ENCODE peak calls at places on chromosomes 12 and 14, in five cellular contexts. One of them, this sample, is unnamed.

GRCh38 chr12:1575287-1575798 is 19.0 kb downstream of the FBXL14 start:
- DNase-seq in retinal pigment epithelial cell: no peak
- DNase-seq in cardiac fibroblast: peak
- DNase-seq in fibroblast of lung: no peak
- DNase-seq in right atrium auricular region: no peak
- DNase-seq in this sample: no peak

GRCh38 chr12:26032719-26033241 is 74.3 kb downstream of the RASSF8 start:
- DNase-seq in retinal pigment epithelial cell: no peak
- DNase-seq in fibroblast of lung: no peak
- DNase-seq in right atrium auricular region: no peak
- DNase-seq in cardiac fibroblast: peak
- DNase-seq in this sample: no peak

GRCh38 chr12:83172441-83172840 is 485.7 kb downstream of the TMTC2 start:
- DNase-seq in right atrium auricular region: no peak
- DNase-seq in retinal pigment epithelial cell: no peak
- DNase-seq in fibroblast of lung: no peak
- DNase-seq in cardiac fibroblast: no peak
- DNase-seq in this sample: no peak

GRCh38 chr12:130715996-130716917 is at the start of gene RIMBP2:
- DNase-seq in retinal pigment epithelial cell: no peak
- DNase-seq in cardiac fibroblast: peak
- DNase-seq in fibroblast of lung: peak
- DNase-seq in right atrium auricular region: no peak
- DNase-seq in this sample: peak

GRCh38 chr14:45679852-45680251 is 426.9 kb upstream of the MIS18BP1 start:
- DNase-seq in fibroblast of lung: peak
- DNase-seq in retinal pigment epithelial cell: peak
- DNase-seq in right atrium auricular region: no peak
- DNase-seq in cardiac fibroblast: peak
- DNase-seq in this sample: peak

GRCh38 chr14:55762595-55763232 is 182.7 kb downstream of the KTN1 start:
- DNase-seq in right atrium auricular region: no peak
- DNase-seq in retinal pigment epithelial cell: no peak
- DNase-seq in fibroblast of lung: no peak
- DNase-seq in cardiac fibroblast: no peak
- DNase-seq in this sample: no peak

GRCh38 chr12:31362759-31363415 is 36.9 kb upstream of the SINHCAF start:
- DNase-seq in retinal pigment epithelial cell: no peak
- DNase-seq in cardiac fibroblast: no peak
- DNase-seq in right atrium auricular region: no peak
- DNase-seq in fibroblast of lung: no peak
- DNase-seq in this sample: no peak

GRCh38 chr12:43208627-43209026 is 343.4 kb downstream of the ADAMTS20 start:
- DNase-seq in right atrium auricular region: no peak
- DNase-seq in retinal pigment epithelial cell: no peak
- DNase-seq in cardiac fibroblast: peak
- DNase-seq in fibroblast of lung: no peak
- DNase-seq in this sample: no peak

GRCh38 chr12:124599074-124599999 is 31.9 kb upstream of the NCOR2 start:
- DNase-seq in fibroblast of lung: peak
- DNase-seq in retinal pigment epithelial cell: no peak
- DNase-seq in right atrium auricular region: no peak
- DNase-seq in cardiac fibroblast: peak
- DNase-seq in this sample: peak

GRCh38 chr12:121939190-121939589 is 20.8 kb downstream of the CFAP251 start:
- DNase-seq in retinal pigment epithelial cell: no peak
- DNase-seq in cardiac fibroblast: no peak
- DNase-seq in fibroblast of lung: no peak
- DNase-seq in right atrium auricular region: no peak
- DNase-seq in this sample: no peak

GRCh38 chr12:6076776-6077700 is 47.4 kb downstream of the VWF start:
- DNase-seq in right atrium auricular region: no peak
- DNase-seq in retinal pigment epithelial cell: no peak
- DNase-seq in cardiac fibroblast: no peak
- DNase-seq in fibroblast of lung: no peak
- DNase-seq in this sample: no peak

GRCh38 chr14:61573321-61573720 is 122.0 kb upstream of the HIF1A start:
- DNase-seq in retinal pigment epithelial cell: no peak
- DNase-seq in fibroblast of lung: no peak
- DNase-seq in right atrium auricular region: peak
- DNase-seq in cardiac fibroblast: no peak
- DNase-seq in this sample: no peak

GRCh38 chr12:52052471-52053186 is 1.4 kb downstream of the NR4A1 start:
- DNase-seq in fibroblast of lung: peak
- DNase-seq in cardiac fibroblast: no peak
- DNase-seq in retinal pigment epithelial cell: no peak
- DNase-seq in right atrium auricular region: no peak
- DNase-seq in this sample: no peak

GRCh38 chr12:96219700-96220206 is 25.6 kb downstream of the ELK3 start:
- DNase-seq in right atrium auricular region: peak
- DNase-seq in fibroblast of lung: peak
- DNase-seq in retinal pigment epithelial cell: peak
- DNase-seq in cardiac fibroblast: peak
- DNase-seq in this sample: peak

GRCh38 chr14:93035917-93036651 is 79.6 kb downstream of the ITPK1 start:
- DNase-seq in retinal pigment epithelial cell: no peak
- DNase-seq in cardiac fibroblast: peak
- DNase-seq in right atrium auricular region: no peak
- DNase-seq in fibroblast of lung: peak
- DNase-seq in this sample: peak

GRCh38 chr12:75260316-75260715 is 50.7 kb upstream of the KCNC2 start:
- DNase-seq in fibroblast of lung: no peak
- DNase-seq in right atrium auricular region: no peak
- DNase-seq in cardiac fibroblast: no peak
- DNase-seq in retinal pigment epithelial cell: peak
- DNase-seq in this sample: no peak

GRCh38 chr14:60349663-60350365 is 100.8 kb downstream of the PPM1A start:
- DNase-seq in right atrium auricular region: no peak
- DNase-seq in cardiac fibroblast: peak
- DNase-seq in retinal pigment epithelial cell: no peak
- DNase-seq in fibroblast of lung: peak
- DNase-seq in this sample: peak

GRCh38 chr12:9378430-9378835 is 170.2 kb upstream of the PZP start:
- DNase-seq in right atrium auricular region: no peak
- DNase-seq in fibroblast of lung: no peak
- DNase-seq in cardiac fibroblast: no peak
- DNase-seq in retinal pigment epithelial cell: no peak
- DNase-seq in this sample: no peak
- TF ChIP-seq CTCF in right atrium auricular region: no peak
- TF ChIP-seq CTCF in fibroblast of lung: peak
- TF ChIP-seq CTCF in cardiac fibroblast: no peak
- TF ChIP-seq CTCF in retinal pigment epithelial cell: peak
- TF ChIP-seq CTCF in this sample: peak

DNA sequence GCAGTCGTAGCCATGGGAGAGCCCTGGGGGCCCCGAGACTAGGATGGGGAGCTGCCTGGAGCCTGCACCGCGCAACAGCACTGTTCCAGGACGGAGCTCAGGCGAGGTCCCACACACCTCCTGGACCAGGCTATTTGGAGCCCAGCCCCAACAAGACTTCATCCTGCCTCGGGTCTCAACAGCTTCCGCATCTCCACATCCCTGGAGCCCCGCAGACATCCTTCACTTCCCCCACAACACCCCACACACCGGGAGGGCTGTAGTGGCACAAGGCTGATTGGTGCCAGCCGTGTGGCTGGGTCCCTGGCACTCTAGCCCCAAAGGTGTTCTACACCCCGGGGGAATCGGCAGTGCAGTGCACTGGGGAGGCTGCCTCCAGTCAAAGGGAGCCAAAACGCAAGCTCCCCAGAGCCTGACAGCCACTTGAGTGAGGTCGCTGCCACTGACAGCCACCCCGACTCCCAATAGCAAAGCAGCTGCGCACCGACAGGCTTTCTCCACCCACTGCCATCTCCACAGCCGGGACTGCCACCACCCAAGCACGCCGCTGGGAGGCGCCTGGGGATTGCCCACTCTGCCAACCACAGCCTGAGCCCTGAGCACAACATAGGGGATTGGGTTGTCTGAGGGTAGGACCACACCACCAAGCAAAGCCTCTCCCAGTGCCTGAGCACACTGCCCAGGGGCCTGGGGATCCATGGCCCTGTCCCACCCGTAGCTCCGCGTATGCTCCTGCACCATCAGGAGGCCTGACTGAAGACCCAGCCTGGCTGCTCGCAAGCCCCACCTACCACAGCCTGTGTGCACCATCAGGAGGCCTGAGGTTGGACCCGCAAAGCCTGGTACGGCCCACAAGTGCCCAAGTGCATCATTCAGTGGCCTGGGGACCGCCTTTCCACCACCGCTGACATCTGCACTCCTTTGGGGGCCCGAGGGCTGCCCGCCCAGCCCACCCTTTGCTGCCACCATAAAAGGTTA is 13.2 kb upstream of the KLRF1 start:
- DNase-seq in cardiac fibroblast: peak
- DNase-seq in fibroblast of lung: peak
- DNase-seq in right atrium auricular region: peak
- DNase-seq in retinal pigment epithelial cell: no peak
- DNase-seq in this sample: peak
- TF ChIP-seq CTCF in cardiac fibroblast: peak
- TF ChIP-seq CTCF in fibroblast of lung: peak
- TF ChIP-seq CTCF in right atrium auricular region: peak
- TF ChIP-seq CTCF in retinal pigment epithelial cell: peak
- TF ChIP-seq CTCF in this sample: peak

DNA sequence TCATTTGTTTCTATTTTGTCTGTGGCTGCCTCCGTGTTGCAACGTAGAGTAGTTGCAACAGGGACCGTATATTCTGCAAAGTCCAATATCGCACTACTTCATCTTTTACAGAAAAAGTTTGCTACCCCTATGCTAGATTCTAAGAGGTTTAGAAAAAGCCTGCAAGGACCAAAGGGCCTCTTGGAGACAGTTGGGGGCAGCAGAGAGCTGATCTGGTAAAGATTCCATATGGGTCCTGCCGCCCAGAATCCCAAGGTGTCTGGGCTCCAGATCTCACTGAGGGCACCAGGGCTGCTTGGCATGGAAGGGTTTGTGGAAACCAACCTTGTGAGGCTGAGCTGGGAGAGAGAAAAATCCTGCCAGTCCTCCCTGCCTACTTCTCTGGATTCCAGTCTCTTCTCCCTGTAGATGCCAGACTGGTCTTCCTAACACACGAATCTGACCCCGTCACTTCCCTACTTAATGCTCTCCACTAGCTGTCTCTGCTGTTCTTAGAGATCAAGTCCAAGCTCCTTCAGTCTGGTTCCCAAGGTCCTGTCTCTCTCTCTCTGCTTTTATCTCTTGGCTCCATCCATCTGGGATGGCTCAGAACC is 74.6 kb downstream of the GLRX5 start:
- DNase-seq in retinal pigment epithelial cell: no peak
- DNase-seq in fibroblast of lung: peak
- DNase-seq in right atrium auricular region: no peak
- DNase-seq in cardiac fibroblast: peak
- DNase-seq in this sample: peak
- TF ChIP-seq CTCF in retinal pigment epithelial cell: peak
- TF ChIP-seq CTCF in fibroblast of lung: peak
- TF ChIP-seq CTCF in right atrium auricular region: no peak
- TF ChIP-seq CTCF in cardiac fibroblast: peak
- TF ChIP-seq CTCF in this sample: peak

GRCh38 chr12:68240079-68240478 is 13.3 kb downstream of the IL22 start:
- DNase-seq in cardiac fibroblast: peak
- DNase-seq in fibroblast of lung: peak
- DNase-seq in right atrium auricular region: no peak
- DNase-seq in retinal pigment epithelial cell: peak
- DNase-seq in this sample: peak
- TF ChIP-seq CTCF in cardiac fibroblast: no peak
- TF ChIP-seq CTCF in fibroblast of lung: no peak
- TF ChIP-seq CTCF in right atrium auricular region: no peak
- TF ChIP-seq CTCF in retinal pigment epithelial cell: no peak
- TF ChIP-seq CTCF in this sample: no peak

DNA sequence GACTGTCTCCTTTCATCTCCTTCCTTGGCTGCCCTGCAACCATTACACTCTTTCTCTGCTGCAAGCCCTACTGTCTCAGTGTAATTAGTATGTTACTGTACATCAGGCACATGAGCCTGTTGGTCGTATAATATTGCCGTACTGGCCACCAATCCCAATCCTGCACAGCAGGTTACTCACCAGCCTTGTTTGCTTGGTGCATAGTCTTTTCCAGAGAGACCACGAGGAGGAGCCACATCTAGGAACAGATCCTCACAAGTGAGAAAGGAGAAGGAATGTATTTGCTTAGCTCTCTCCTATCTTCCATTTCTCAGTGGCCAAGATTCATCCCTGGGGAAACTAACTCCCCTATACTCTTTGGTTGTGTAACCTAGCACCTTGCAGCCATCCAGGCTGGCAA is 33.0 kb upstream of the BICDL1 start:
- DNase-seq in right atrium auricular region: no peak
- DNase-seq in cardiac fibroblast: peak
- DNase-seq in fibroblast of lung: no peak
- DNase-seq in retinal pigment epithelial cell: no peak
- DNase-seq in this sample: no peak
- TF ChIP-seq CTCF in right atrium auricular region: no peak
- TF ChIP-seq CTCF in cardiac fibroblast: no peak
- TF ChIP-seq CTCF in fibroblast of lung: no peak
- TF ChIP-seq CTCF in retinal pigment epithelial cell: no peak
- TF ChIP-seq CTCF in this sample: peak

GRCh38 chr12:10612954-10613333 is 465 bp downstream of the MAGOHB start:
- DNase-seq in right atrium auricular region: no peak
- DNase-seq in cardiac fibroblast: peak
- DNase-seq in fibroblast of lung: peak
- DNase-seq in retinal pigment epithelial cell: no peak
- DNase-seq in this sample: no peak

GRCh38 chr12:10614056-10614370 is 604 bp upstream of the MAGOHB start:
- DNase-seq in fibroblast of lung: peak
- DNase-seq in right atrium auricular region: no peak
- DNase-seq in cardiac fibroblast: no peak
- DNase-seq in retinal pigment epithelial cell: no peak
- DNase-seq in this sample: no peak

GRCh38 chr12:10613334-10614055 is at the start of gene MAGOHB:
- DNase-seq in right atrium auricular region: peak
- DNase-seq in retinal pigment epithelial cell: peak
- DNase-seq in cardiac fibroblast: peak
- DNase-seq in fibroblast of lung: peak
- DNase-seq in this sample: peak

GRCh38 chr12:10617868-10618267 is 4.5 kb upstream of the MAGOHB start:
- DNase-seq in right atrium auricular region: no peak
- DNase-seq in fibroblast of lung: peak
- DNase-seq in cardiac fibroblast: no peak
- DNase-seq in retinal pigment epithelial cell: no peak
- DNase-seq in this sample: no peak

GRCh38 chr12:10615532-10615931 is 2.1 kb upstream of the MAGOHB start:
- DNase-seq in fibroblast of lung: no peak
- DNase-seq in retinal pigment epithelial cell: no peak
- DNase-seq in cardiac fibroblast: no peak
- DNase-seq in right atrium auricular region: no peak
- DNase-seq in this sample: no peak
- TF ChIP-seq CTCF in fibroblast of lung: no peak
- TF ChIP-seq CTCF in retinal pigment epithelial cell: no peak
- TF ChIP-seq CTCF in cardiac fibroblast: no peak
- TF ChIP-seq CTCF in right atrium auricular region: no peak
- TF ChIP-seq CTCF in this sample: peak

DNA sequence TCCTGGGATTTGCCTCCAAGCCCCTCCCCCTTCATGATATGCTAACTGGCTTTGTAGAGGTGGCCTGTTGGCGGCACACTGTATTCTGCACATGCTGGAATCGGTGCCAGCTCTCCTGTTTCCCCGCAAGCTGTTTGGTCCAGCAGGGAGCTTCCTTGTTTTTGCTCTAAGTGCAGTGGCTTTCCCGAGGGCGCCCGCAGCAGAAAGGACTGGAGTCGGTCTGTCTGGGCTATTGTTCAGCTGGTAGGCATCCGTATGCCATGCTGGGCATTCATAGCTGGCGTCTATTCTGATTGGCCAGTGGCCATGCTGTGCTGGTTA is 88.9 kb upstream of the MED13L start:
- DNase-seq in cardiac fibroblast: no peak
- DNase-seq in retinal pigment epithelial cell: no peak
- DNase-seq in right atrium auricular region: no peak
- DNase-seq in fibroblast of lung: no peak
- DNase-seq in this sample: no peak
- TF ChIP-seq CTCF in cardiac fibroblast: no peak
- TF ChIP-seq CTCF in retinal pigment epithelial cell: no peak
- TF ChIP-seq CTCF in right atrium auricular region: no peak
- TF ChIP-seq CTCF in fibroblast of lung: no peak
- TF ChIP-seq CTCF in this sample: no peak

This sample was measured in HFFc6.